ENCODE peak calls at places on chromosomes 4 and X, in four cellular contexts. E is A549, G is WTC11, N is HepG2. I is an unnamed sample.

GRCh38 chr4:106987314-106987713 is 48.8 kb downstream of the DKK2 start:
- DNase-seq in E (no peak), G (no peak), N (no peak), I (peak; percentile 4)

GRCh38 chr4:99088485-99089365 is at the start of gene ADH5:
- DNase-seq in E (peak; percentile 74), G (peak; percentile 77), N (peak; percentile 78), I (peak; percentile 95)

GRCh38 chrX:24169211-24169610 is 19.7 kb downstream of the ZFX start:
- DNase-seq in E (no peak), G (no peak), N (no peak), I (no peak)

GRCh38 chrX:7270018-7270417 is 122.1 kb upstream of the PUDP start:
- DNase-seq in E (no peak), G (no peak), N (no peak), I (no peak)

GRCh38 chr4:16196482-16197393 is 29.5 kb downstream of the TAPT1 start:
- DNase-seq in E (peak; percentile 8), G (no peak), N (peak; percentile 4), I (no peak)

GRCh38 chr4:78865451-78865850 is 73.8 kb downstream of the PAQR3 start:
- DNase-seq in E (no peak), G (no peak), N (no peak), I (no peak)

GRCh38 chr4:70873216-70873615 is 29.0 kb upstream of the MOB1B start:
- DNase-seq in E (no peak), G (no peak), N (no peak), I (no peak)

GRCh38 chrX:110665223-110665622 is 130.4 kb downstream of the CHRDL1 start:
- DNase-seq in E (no peak), G (no peak), N (no peak), I (no peak)

GRCh38 chrX:136823175-136823574 is 42.4 kb upstream of the ARHGEF6 start:
- DNase-seq in E (no peak), G (no peak), N (no peak), I (no peak)

GRCh38 chrX:31590581-31591113 is 518.8 kb upstream of the FTHL17 start:
- DNase-seq in E (no peak), G (no peak), N (peak; percentile 0), I (no peak)

GRCh38 chr4:113471141-113471860 is 290.2 kb downstream of the CAMK2D start:
- DNase-seq in E (no peak), G (no peak), N (no peak), I (no peak)

GRCh38 chr4:147755567-147756295 is 23.8 kb downstream of the ARHGAP10 start:
- DNase-seq in E (no peak), G (no peak), N (no peak), I (no peak)

GRCh38 chr4:178577933-178578332 is 1135.7 kb upstream of the AGA start:
- DNase-seq in E (no peak), G (no peak), N (peak; percentile 1), I (peak; percentile 12)

GRCh38 chrX:107204063-107204605 is 2.1 kb downstream of the NUP62CL start:
- DNase-seq in E (no peak), G (no peak), N (no peak), I (no peak)

GRCh38 chr4:110514889-110515479 is 39.0 kb downstream of the ENPEP start:
- DNase-seq in E (no peak), G (no peak), N (peak; percentile 30), I (peak; percentile 16)

GRCh38 chrX:153725832-153726285 is 1.2 kb downstream of the ABCD1 start:
- DNase-seq in E (no peak), G (no peak), N (no peak), I (peak; percentile 41)

GRCh38 chrX:34578237-34578636 is 78.8 kb downstream of the TMEM47 start:
- DNase-seq in E (peak; percentile 0), G (no peak), N (no peak), I (peak; percentile 0)

GRCh38 chrX:39519213-39519544 is 578.6 kb downstream of the BCOR start:
- DNase-seq in E (no peak), G (no peak), N (no peak), I (peak; percentile 45)

GRCh38 chrX:71910526-71911022 is at the start of gene NHSL2:
- DNase-seq in E (no peak), G (peak; percentile 44), N (no peak), I (no peak)
- TF ChIP-seq USF2 in E (no peak), G (no peak), N (no peak), I (no peak)

GRCh38 chrX:13658602-13659001 is 5.7 kb downstream of the TCEANC start:
- DNase-seq in E (peak; percentile 25), G (no peak), N (peak; percentile 34), I (peak; percentile 40)
- TF ChIP-seq USF2 in E (no peak), G (no peak), N (no peak), I (no peak)

GRCh38 chrX:119784747-119785446 is 6.5 kb downstream of the RPL39 start:
- DNase-seq in E (peak; percentile 26), G (peak; percentile 41), N (no peak), I (peak; percentile 47)
- TF ChIP-seq USF2 in E (no peak), G (no peak), N (no peak), I (no peak)

GRCh38 chr4:105843941-105844340 is 51.3 kb upstream of the NPNT start:
- DNase-seq in E (no peak), G (no peak), N (no peak), I (no peak)
- TF ChIP-seq USF2 in E (no peak), G (no peak), N (no peak), I (no peak)

GRCh38 chrX:43677993-43678392 is 21.9 kb downstream of the MAOA start:
- DNase-seq in E (no peak), G (no peak), N (no peak), I (no peak)

GRCh38 chrX:43679058-43679457 is 23.0 kb downstream of the MAOA start:
- DNase-seq in E (no peak), G (no peak), N (no peak), I (no peak)

GRCh38 chrX:43682726-43683125 is 26.6 kb downstream of the MAOA start:
- DNase-seq in E (no peak), G (no peak), N (no peak), I (no peak)

GRCh38 chrX:43679778-43680177 is 23.7 kb downstream of the MAOA start:
- DNase-seq in E (no peak), G (no peak), N (no peak), I (no peak)

DNA sequence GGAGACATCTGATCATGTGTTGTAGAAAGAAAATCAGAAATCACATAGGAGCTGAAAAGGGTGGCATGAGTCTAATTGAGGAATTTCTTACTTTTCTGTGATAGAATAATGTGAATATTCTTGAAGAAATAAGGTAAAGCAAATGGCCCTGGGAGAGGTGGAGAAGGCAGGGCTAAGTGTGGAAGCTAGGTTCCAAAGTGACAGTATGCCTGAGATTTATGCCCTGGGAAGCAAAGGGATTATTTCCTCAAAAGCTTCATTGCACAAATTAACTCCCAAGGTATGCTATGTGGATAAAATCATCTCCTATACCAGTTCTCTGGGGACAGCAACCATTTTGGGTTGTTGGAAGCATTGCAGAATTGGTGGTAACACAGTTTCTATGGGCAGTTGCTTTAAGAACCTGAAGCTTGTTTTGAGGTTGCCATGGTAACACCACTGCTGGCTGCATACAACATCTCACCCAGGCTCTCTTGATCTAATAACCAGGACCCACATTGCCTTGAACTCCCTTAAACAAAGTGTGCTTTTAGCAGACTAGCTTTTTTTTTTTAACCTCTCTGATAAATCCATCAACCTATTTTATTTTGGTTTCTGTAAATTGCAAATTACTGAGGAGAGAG is 21.0 kb downstream of the MAOA start:
- DNase-seq in E (no peak), G (no peak), N (peak; percentile 77), I (peak; percentile 58)
- TF ChIP-seq USF2 in E (no peak), G (no peak), N (no peak), I (no peak)